ENCODE peak calls at places on chromosome 11, in six cellular contexts. W is GM12878, H is HL-60, Z is K562, K is H1, E is SK-N-SH. N is an unnamed sample.
A peak's percentile ranks its signal among the peaks of the same experiment; 100 is the strongest.

GRCh38 chr11:106369224-106369623 is 291.8 kb downstream of the AASDHPPT start:
- DNase-seq in Z (no peak), W (no peak), K (no peak), E (no peak), H (no peak), N (no peak)

GRCh38 chr11:79060081-79060480 is 380.7 kb downstream of the TENM4 start:
- DNase-seq in W (no peak), H (no peak), K (no peak), Z (no peak), E (peak; percentile 57), N (no peak)

GRCh38 chr11:2802389-2803185 is 83.0 kb downstream of the CDKN1C start:
- DNase-seq in W (no peak), H (no peak), E (no peak), K (no peak), Z (no peak), N (no peak)

GRCh38 chr11:5351208-5351607 is at the start of gene OR51B6:
- DNase-seq in H (no peak), Z (no peak), K (no peak), E (no peak), W (no peak), N (no peak)

GRCh38 chr11:119195680-119196079 is 10.4 kb downstream of the NHERF4 start:
- DNase-seq in W (no peak), K (peak; percentile 76), H (no peak), E (peak; percentile 50), Z (peak; percentile 64), N (peak; percentile 43)

GRCh38 chr11:44345781-44346180 is 35.8 kb upstream of the ALX4 start:
- DNase-seq in H (no peak), Z (no peak), K (no peak), E (no peak), W (no peak), N (no peak)

GRCh38 chr11:78131956-78132355 is 7.5 kb downstream of the ALG8 start:
- DNase-seq in H (no peak), Z (no peak), W (no peak), E (no peak), K (no peak), N (no peak)

GRCh38 chr11:3853935-3854659 is 1.4 kb upstream of the STIM1 start:
- DNase-seq in Z (no peak), K (no peak), H (peak; percentile 83), E (no peak), W (peak; percentile 86), N (no peak)

GRCh38 chr11:66154109-66154508 is 84.0 kb downstream of the PACS1 start:
- DNase-seq in Z (no peak), H (no peak), W (no peak), K (no peak), E (no peak), N (no peak)

GRCh38 chr11:76606102-76606793 is 64.3 kb downstream of the LRRC32 start:
- DNase-seq in K (no peak), E (peak; percentile 11), Z (no peak), W (no peak), H (no peak), N (no peak)

GRCh38 chr11:121067453-121067852 is 33.6 kb upstream of the TECTA start:
- DNase-seq in K (no peak), W (no peak), H (no peak), E (no peak), Z (no peak), N (peak; percentile 97)

GRCh38 chr11:114321621-114322257 is 25.5 kb downstream of the NNMT start:
- DNase-seq in Z (no peak), H (no peak), E (no peak), W (no peak), K (no peak), N (no peak)

GRCh38 chr11:37812281-37812880 is 1214.3 kb upstream of the RAG2 start:
- DNase-seq in W (no peak), E (no peak), K (peak; percentile 1), H (no peak), Z (no peak), N (no peak)

GRCh38 chr11:117313828-117314768 is 2.0 kb downstream of the BACE1 start:
- DNase-seq in K (no peak), E (no peak), H (no peak), W (no peak), Z (no peak), N (no peak)

GRCh38 chr11:63839508-63840355 is 822 bp downstream of the MARK2 start:
- DNase-seq in W (no peak), H (peak; percentile 60), K (no peak), E (no peak), Z (peak; percentile 45), N (no peak)

GRCh38 chr11:63841554-63841953 is 2.6 kb downstream of the MARK2 start:
- DNase-seq in K (no peak), E (no peak), H (no peak), Z (no peak), W (no peak), N (no peak)

GRCh38 chr11:63838682-63839507 is at the start of gene MARK2:
- DNase-seq in K (peak; percentile 97), Z (peak; percentile 98), W (peak; percentile 77), E (peak; percentile 98), H (peak; percentile 96), N (peak; percentile 95)

GRCh38 chr11:63838150-63838681 is 694 bp upstream of the MARK2 start:
- DNase-seq in Z (no peak), K (no peak), W (peak; percentile 87), E (no peak), H (no peak), N (no peak)

DNA sequence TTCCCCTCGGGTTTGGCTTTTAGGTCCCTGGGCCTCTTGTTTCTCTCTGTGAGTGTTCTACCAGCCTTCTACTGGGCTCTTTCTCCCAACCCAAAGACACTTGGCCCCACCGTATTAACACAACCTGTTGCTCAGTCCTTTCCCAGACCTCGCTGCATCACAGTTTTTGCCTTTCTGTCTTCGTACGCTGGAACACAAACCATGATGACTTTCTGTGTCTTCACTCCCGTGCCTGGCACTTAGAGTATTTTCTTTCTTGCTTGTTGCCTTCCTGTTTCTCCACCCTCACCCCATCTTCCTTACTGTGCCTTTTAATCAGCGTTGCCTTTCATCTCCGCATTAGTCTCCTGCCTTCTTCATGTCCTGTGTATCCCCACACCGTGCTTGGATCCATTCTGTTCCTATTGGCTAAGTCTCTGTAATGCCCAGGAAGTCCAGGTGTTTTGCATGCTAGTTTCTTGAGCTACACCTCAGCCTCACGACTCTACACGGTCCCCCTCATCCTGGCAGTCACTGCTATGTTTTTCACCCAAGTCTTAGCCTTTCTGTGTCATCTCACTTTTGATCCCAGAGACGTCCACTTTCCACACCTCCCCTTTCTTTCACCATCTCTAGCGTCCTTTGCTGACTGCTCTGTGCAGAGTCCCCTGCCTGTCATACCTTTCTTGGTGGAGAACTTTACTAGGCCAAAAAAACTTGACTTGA is 1.6 kb downstream of the MARK2 start:
- DNase-seq in Z (no peak), K (no peak), E (no peak), H (peak; percentile 19), W (no peak), N (no peak)
- TF ChIP-seq GABPA in Z (no peak), K (no peak), E (no peak), H (no peak), W (no peak), N (no peak)

GRCh38 chr11:58573451-58574104 is 2.1 kb downstream of the LPXN start:
- DNase-seq in K (no peak), W (no peak), E (no peak), Z (peak; percentile 11), H (peak; percentile 48), N (no peak)
- TF ChIP-seq GABPA in K (no peak), W (peak; percentile 19), E (no peak), Z (no peak), H (no peak), N (no peak)

GRCh38 chr11:131979364-131979763 is 608.9 kb downstream of the NTM start:
- DNase-seq in K (no peak), W (no peak), H (no peak), Z (no peak), E (peak; percentile 63), N (no peak)
- TF ChIP-seq GABPA in K (no peak), W (no peak), H (no peak), Z (no peak), E (no peak), N (no peak)

GRCh38 chr11:85643255-85643654 is 4.5 kb upstream of the TMEM126A start:
- DNase-seq in E (no peak), Z (no peak), K (no peak), W (no peak), H (no peak), N (no peak)
- TF ChIP-seq GABPA in E (no peak), Z (no peak), K (no peak), W (no peak), H (no peak), N (no peak)

DNA sequence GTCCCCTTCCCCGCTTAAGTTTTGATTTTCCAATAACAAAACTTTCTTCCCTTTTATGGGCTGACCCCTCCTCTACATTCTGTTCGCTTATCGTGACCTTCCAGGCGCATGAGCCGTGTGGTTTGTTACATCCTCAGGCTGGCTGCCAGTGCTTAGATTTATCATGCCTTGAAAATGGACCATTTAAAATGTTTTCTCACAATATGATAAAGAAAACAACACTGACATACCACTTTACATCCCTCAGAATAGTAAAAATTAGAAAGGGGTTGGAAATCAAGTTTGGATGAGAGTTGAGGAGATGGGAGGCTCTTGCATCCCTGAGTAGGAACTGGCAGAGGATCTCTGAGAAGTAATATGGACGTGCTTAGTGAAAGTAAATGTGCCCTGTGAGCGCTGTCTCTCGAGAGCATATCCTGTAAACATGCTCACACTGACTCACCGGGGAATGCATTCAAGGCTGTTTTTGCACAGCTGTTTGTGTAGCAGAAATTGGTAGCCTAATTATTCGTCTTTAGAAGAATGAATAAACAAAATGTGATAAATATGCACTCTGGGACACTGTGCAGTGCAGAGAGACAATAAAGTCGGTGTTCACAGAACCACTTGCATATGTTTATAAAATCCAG is 17.1 kb upstream of the TOLLIP start:
- DNase-seq in W (no peak), H (no peak), Z (no peak), K (no peak), E (no peak), N (no peak)
- TF ChIP-seq GABPA in W (no peak), H (no peak), Z (no peak), K (no peak), E (no peak), N (no peak)